ENCODE peak calls at places on chromosome 21, in seven cellular contexts. V, A, M, R, N, B and K are unnamed samples. For H3K36me3, the result is how much of the 10 kb centered on the place peaks cover.

GRCh38 chr21:14748662-14749061 is 202.5 kb upstream of the SAMSN1 start:
- DNase-seq in V (no peak), A (no peak), M (no peak), R (no peak), N (no peak), B (no peak), K (no peak)

GRCh38 chr21:44262338-44263048 is 796 bp upstream of the DNMT3L start:
- DNase-seq in V (no peak), A (no peak), M (no peak), R (no peak), N (peak), B (no peak), K (no peak)

GRCh38 chr21:22200378-22201092 is 1202.3 kb downstream of the NCAM2 start:
- DNase-seq in V (no peak), A (no peak), M (no peak), R (peak), N (no peak), B (no peak), K (no peak)

GRCh38 chr21:23247334-23247733 is 2249.1 kb downstream of the NCAM2 start:
- DNase-seq in V (no peak), A (no peak), M (no peak), R (no peak), N (no peak), B (no peak), K (no peak)

GRCh38 chr21:15241997-15242767 is 177.4 kb upstream of the NRIP1 start:
- DNase-seq in V (no peak), A (no peak), M (no peak), R (no peak), N (no peak), B (no peak), K (no peak)

GRCh38 chr21:41121785-41122415 is 46.1 kb upstream of the BACE2 start:
- DNase-seq in V (peak), A (peak), M (peak), R (peak), N (peak), B (peak), K (no peak)

GRCh38 chr21:30349572-30349971 is 1.2 kb upstream of the KRTAP23-1 start:
- DNase-seq in V (no peak), A (no peak), M (no peak), R (no peak), N (no peak), B (no peak), K (no peak)

GRCh38 chr21:24938592-24938991 is 668.7 kb downstream of the MRPL39 start:
- DNase-seq in V (no peak), A (no peak), M (no peak), R (no peak), N (no peak), B (no peak), K (no peak)

GRCh38 chr21:27700974-27701614 is 734.2 kb upstream of the ADAMTS5 start:
- DNase-seq in V (no peak), A (peak), M (peak), R (peak), N (peak), B (no peak), K (peak)

GRCh38 chr21:29504751-29505321 is 206.1 kb downstream of the BACH1 start:
- DNase-seq in V (no peak), A (no peak), M (no peak), R (no peak), N (no peak), B (no peak), K (no peak)

GRCh38 chr21:28144653-28145052 is 848.0 kb downstream of the LTN1 start:
- DNase-seq in V (no peak), A (no peak), M (no peak), R (no peak), N (no peak), B (no peak), K (no peak)

GRCh38 chr21:14889080-14889805 is 175.6 kb downstream of the NRIP1 start:
- DNase-seq in V (no peak), A (no peak), M (no peak), R (no peak), N (no peak), B (no peak), K (no peak)

GRCh38 chr21:28821276-28822063 is 171.2 kb downstream of the LTN1 start:
- DNase-seq in V (no peak), A (no peak), M (no peak), R (no peak), N (no peak), B (no peak), K (no peak)

GRCh38 chr21:39860600-39860999 is 6.6 kb upstream of the PCP4 start:
- DNase-seq in V (no peak), A (no peak), M (no peak), R (no peak), N (no peak), B (no peak), K (no peak)

GRCh38 chr21:41319273-41319672 is 2.7 kb downstream of the FAM3B start:
- DNase-seq in V (no peak), A (no peak), M (no peak), R (no peak), N (no peak), B (no peak), K (no peak)

GRCh38 chr21:23601549-23601948 is 2005.7 kb downstream of the MRPL39 start:
- DNase-seq in V (no peak), A (no peak), M (no peak), R (no peak), N (no peak), B (no peak), K (no peak)

GRCh38 chr21:14073615-14074014 is 137.1 kb downstream of the LIPI start:
- DNase-seq in V (no peak), A (no peak), M (no peak), R (no peak), N (no peak), B (no peak), K (no peak)

GRCh38 chr21:16891821-16892220 is 621.0 kb upstream of the CXADR start:
- DNase-seq in V (no peak), A (no peak), M (no peak), R (no peak), N (no peak), B (no peak), K (no peak)

GRCh38 chr21:26966360-26966977 is 419 bp downstream of the ADAMTS5 start:
- DNase-seq in V (no peak), A (no peak), M (no peak), R (peak), N (no peak), B (no peak), K (no peak)

GRCh38 chr21:33761104-33762036 is 119.1 kb downstream of the ITSN1 start:
- DNase-seq in V (no peak), A (peak), M (peak), R (peak), N (no peak), B (peak), K (peak)

GRCh38 chr21:33760641-33761103 is 118.4 kb downstream of the ITSN1 start:
- DNase-seq in V (no peak), A (no peak), M (no peak), R (no peak), N (no peak), B (no peak), K (no peak)

GRCh38 chr21:33763573-33763881 is 121.2 kb downstream of the ITSN1 start:
- DNase-seq in V (no peak), A (no peak), M (no peak), R (no peak), N (no peak), B (no peak), K (no peak)

GRCh38 chr21:33767236-33767635 is 124.9 kb downstream of the ITSN1 start:
- DNase-seq in V (no peak), A (no peak), M (no peak), R (no peak), N (no peak), B (no peak), K (no peak)

GRCh38 chr21:33762798-33763572 is 120.7 kb downstream of the ITSN1 start:
- DNase-seq in V (no peak), A (no peak), M (no peak), R (no peak), N (no peak), B (no peak), K (no peak)
- H3K36me3 ChIP-seq in V (under half), A (under half), M (under half), R (under half), N (under half), B (under half), K (under half)

GRCh38 chr21:42575111-42575510 is 61.5 kb downstream of the SLC37A1 start:
- DNase-seq in V (no peak), A (no peak), M (no peak), R (no peak), N (no peak), B (no peak), K (no peak)

GRCh38 chr21:42576639-42577038 is 63.0 kb downstream of the SLC37A1 start:
- DNase-seq in V (no peak), A (no peak), M (no peak), R (no peak), N (no peak), B (no peak), K (no peak)

GRCh38 chr21:42572906-42573495 is 59.3 kb downstream of the SLC37A1 start:
- DNase-seq in V (no peak), A (no peak), M (no peak), R (no peak), N (peak), B (no peak), K (no peak)

GRCh38 chr21:42571391-42572150 is 57.9 kb downstream of the SLC37A1 start:
- DNase-seq in V (no peak), A (no peak), M (no peak), R (no peak), N (peak), B (no peak), K (no peak)

DNA sequence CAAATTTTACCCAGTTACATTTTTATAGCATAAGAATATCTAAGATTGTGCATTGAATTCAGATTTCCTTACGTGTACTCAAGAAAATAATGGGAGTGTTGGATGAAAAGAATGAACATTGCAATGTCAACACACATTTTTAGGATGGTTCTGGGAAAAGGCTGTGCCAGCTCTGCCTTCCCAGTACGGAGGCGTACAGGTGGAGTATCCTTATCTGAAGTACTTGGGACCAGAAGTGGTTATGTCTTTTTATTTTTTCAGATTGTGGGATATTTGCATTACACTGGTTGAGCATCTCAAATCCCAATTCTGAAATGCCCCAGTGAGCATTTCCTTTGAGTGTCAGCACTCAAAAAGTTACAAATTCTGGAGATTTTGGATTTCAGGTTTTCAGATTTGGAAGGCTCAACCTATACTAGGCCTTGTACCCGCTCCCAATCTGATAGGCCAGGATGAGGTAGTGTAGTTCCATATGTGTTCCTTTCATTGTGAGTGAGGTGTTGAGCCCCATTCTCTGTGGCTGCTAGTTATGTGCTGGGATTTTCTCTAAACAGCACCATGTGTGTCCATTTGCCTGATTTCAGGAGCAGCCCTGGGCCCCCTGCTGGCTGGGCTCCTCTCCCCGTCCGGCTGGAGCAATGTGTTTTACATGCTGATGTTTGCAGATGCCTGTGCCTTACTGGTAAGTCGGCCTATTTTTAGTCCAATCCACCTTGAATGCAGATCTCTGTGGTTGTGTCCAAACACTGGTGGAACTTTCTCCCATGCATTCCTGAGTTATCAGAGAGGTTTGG is 60.8 kb downstream of the SLC37A1 start:
- DNase-seq in V (no peak), A (no peak), M (peak), R (peak), N (no peak), B (no peak), K (no peak)
- H3K36me3 ChIP-seq in V (under half), A (under half), M (under half), R (under half), N (under half), B (under half), K (under half)

GRCh38 chr21:31728191-31728590 is 3.7 kb downstream of the SCAF4 start:
- DNase-seq in V (no peak), A (no peak), M (no peak), R (no peak), N (no peak), B (no peak), K (no peak)

GRCh38 chr21:31724552-31724951 is 7.4 kb downstream of the SCAF4 start:
- DNase-seq in V (no peak), A (no peak), M (no peak), R (no peak), N (no peak), B (no peak), K (no peak)

GRCh38 chr21:31725202-31725840 is 6.6 kb downstream of the SCAF4 start:
- DNase-seq in V (no peak), A (no peak), M (no peak), R (no peak), N (no peak), B (no peak), K (no peak)

GRCh38 chr21:31727181-31727580 is 4.7 kb downstream of the SCAF4 start:
- DNase-seq in V (no peak), A (no peak), M (no peak), R (no peak), N (no peak), B (no peak), K (no peak)

GRCh38 chr21:31726407-31726806 is 5.5 kb downstream of the SCAF4 start:
- DNase-seq in V (no peak), A (no peak), M (no peak), R (no peak), N (no peak), B (no peak), K (no peak)
- H3K36me3 ChIP-seq in V (under half), A (under half), M (under half), R (under half), N (under half), B (under half), K (half or more)

GRCh38 chr21:19049567-19049966 is 646.0 kb upstream of the TMPRSS15 start:
- DNase-seq in V (no peak), A (no peak), M (no peak), R (no peak), N (no peak), B (no peak), K (no peak)

GRCh38 chr21:19048088-19048672 is 644.6 kb upstream of the TMPRSS15 start:
- DNase-seq in V (no peak), A (no peak), M (no peak), R (no peak), N (no peak), B (no peak), K (no peak)
- H3K36me3 ChIP-seq in V (under half), A (under half), M (under half), R (under half), N (under half), B (under half), K (under half)

DNA sequence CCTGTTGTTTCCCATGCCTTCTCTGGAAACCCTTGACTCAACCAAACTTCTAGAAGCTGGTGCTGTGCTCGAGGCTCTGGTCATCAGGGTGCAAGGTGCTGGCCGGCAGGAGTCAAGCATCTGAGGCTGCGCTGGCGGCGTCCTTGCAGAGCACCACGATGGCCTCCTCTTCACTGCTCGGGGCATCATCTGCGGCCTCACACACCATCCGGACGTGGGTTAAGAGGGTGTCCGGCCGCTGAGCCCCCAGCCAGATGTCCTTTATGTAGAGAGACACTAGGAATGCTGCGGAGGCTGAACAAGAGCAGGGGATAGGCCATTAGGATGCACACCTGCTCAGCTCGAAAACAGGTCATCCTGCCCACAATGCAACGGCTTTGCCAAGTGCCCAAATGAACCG is 16.2 kb downstream of the MRAP start:
- DNase-seq in V (no peak), A (no peak), M (no peak), R (no peak), N (no peak), B (no peak), K (no peak)
- H3K36me3 ChIP-seq in V (under half), A (under half), M (under half), R (under half), N (under half), B (half or more), K (half or more)

GRCh38 chr21:45284456-45284741 is 3.3 kb downstream of the POFUT2 start:
- DNase-seq in V (no peak), A (no peak), M (no peak), R (no peak), N (peak), B (no peak), K (no peak)
- H3K36me3 ChIP-seq in V (under half), A (under half), M (under half), R (under half), N (under half), B (under half), K (under half)

GRCh38 chr21:37128069-37128468 is 55.0 kb downstream of the TTC3 start:
- DNase-seq in V (no peak), A (no peak), M (no peak), R (no peak), N (no peak), B (no peak), K (no peak)
- H3K36me3 ChIP-seq in V (under half), A (under half), M (under half), R (under half), N (under half), B (under half), K (half or more)

GRCh38 chr21:34826818-34827217 is 158.0 kb downstream of the CLIC6 start:
- DNase-seq in V (no peak), A (no peak), M (no peak), R (no peak), N (no peak), B (no peak), K (no peak)

GRCh38 chr21:34834307-34834706 is 165.5 kb downstream of the CLIC6 start:
- DNase-seq in V (no peak), A (no peak), M (no peak), R (no peak), N (no peak), B (no peak), K (no peak)

GRCh38 chr21:34827445-34828235 is 158.8 kb downstream of the CLIC6 start:
- DNase-seq in V (no peak), A (no peak), M (no peak), R (no peak), N (no peak), B (no peak), K (no peak)

GRCh38 chr21:34833465-34833864 is 164.7 kb downstream of the CLIC6 start:
- DNase-seq in V (no peak), A (no peak), M (no peak), R (no peak), N (no peak), B (no peak), K (no peak)

GRCh38 chr21:34830386-34831140 is 161.8 kb downstream of the CLIC6 start:
- DNase-seq in V (no peak), A (no peak), M (no peak), R (no peak), N (no peak), B (no peak), K (no peak)
- H3K36me3 ChIP-seq in V (under half), A (under half), M (under half), R (under half), N (under half), B (under half), K (under half)

GRCh38 chr21:43023175-43023574 is 48.8 kb downstream of the PKNOX1 start:
- DNase-seq in V (no peak), A (no peak), M (no peak), R (no peak), N (no peak), B (no peak), K (no peak)

GRCh38 chr21:43027846-43028731 is 47.5 kb downstream of the CBS start:
- DNase-seq in V (no peak), A (no peak), M (no peak), R (peak), N (no peak), B (no peak), K (no peak)

GRCh38 chr21:43021756-43022600 is 47.6 kb downstream of the PKNOX1 start:
- DNase-seq in V (no peak), A (no peak), M (no peak), R (no peak), N (no peak), B (no peak), K (no peak)

GRCh38 chr21:43024737-43025136 is 50.4 kb downstream of the PKNOX1 start:
- DNase-seq in V (no peak), A (no peak), M (no peak), R (no peak), N (no peak), B (no peak), K (no peak)

GRCh38 chr21:43025636-43026180 is 49.9 kb downstream of the CBS start:
- DNase-seq in V (no peak), A (no peak), M (no peak), R (no peak), N (no peak), B (no peak), K (peak)
- H3K36me3 ChIP-seq in V (under half), A (under half), M (under half), R (under half), N (under half), B (under half), K (half or more)